ENCODE peak calls at places on chromosome 16, in seven cellular contexts. A is AG04450, G is mammary epithelial cell, D is fibroblast of the aortic adventitia, F is mucosa of descending colon, M is kidney, O is IMR-90. Z is an unnamed sample.

GRCh38 chr16:29656688-29657523 is 6.1 kb upstream of the SPN start:
- DNase-seq in A (no peak), G (no peak), D (no peak), F (no peak), M (no peak), O (no peak), Z (no peak)

GRCh38 chr16:684961-685696 is 995 bp upstream of the JMJD8 start:
- DNase-seq in A (no peak), G (no peak), D (no peak), F (peak), M (no peak), O (no peak), Z (no peak)

GRCh38 chr16:57146735-57147134 is 39.1 kb downstream of the PSME3IP1 start:
- DNase-seq in A (no peak), G (no peak), D (no peak), F (no peak), M (no peak), O (no peak), Z (no peak)

GRCh38 chr16:86251682-86252081 is 258.6 kb upstream of the FOXF1 start:
- DNase-seq in A (peak), G (no peak), D (no peak), F (no peak), M (no peak), O (peak), Z (no peak)

GRCh38 chr16:78462261-78463208 is 363.1 kb downstream of the WWOX start:
- DNase-seq in A (no peak), G (no peak), D (no peak), F (peak), M (peak), O (no peak), Z (no peak)

GRCh38 chr16:77789646-77790370 is 1.4 kb downstream of the VAT1L start:
- DNase-seq in A (no peak), G (no peak), D (peak), F (no peak), M (no peak), O (no peak), Z (no peak)

GRCh38 chr16:30622455-30623032 is 12.4 kb upstream of the ZNF689 start:
- DNase-seq in A (no peak), G (no peak), D (no peak), F (no peak), M (no peak), O (no peak), Z (no peak)

GRCh38 chr16:82063456-82064082 is 28.5 kb downstream of the HSD17B2 start:
- DNase-seq in A (no peak), G (peak), D (no peak), F (no peak), M (no peak), O (no peak), Z (no peak)

GRCh38 chr16:59988591-59988990 is 1254.5 kb upstream of the GOT2 start:
- DNase-seq in A (no peak), G (peak), D (no peak), F (no peak), M (no peak), O (no peak), Z (no peak)

GRCh38 chr16:580946-581498 is 8.8 kb upstream of the RAB40C start:
- DNase-seq in A (no peak), G (no peak), D (no peak), F (no peak), M (no peak), O (no peak), Z (no peak)

GRCh38 chr16:4472880-4473279 is 1.5 kb downstream of the NMRAL1 start:
- DNase-seq in A (no peak), G (no peak), D (no peak), F (no peak), M (no peak), O (no peak), Z (no peak)

GRCh38 chr16:12259258-12259657 is 282.7 kb downstream of the SNX29 start:
- DNase-seq in A (no peak), G (no peak), D (no peak), F (no peak), M (no peak), O (no peak), Z (no peak)

GRCh38 chr16:81318711-81319110 is 3.9 kb downstream of the GAN start:
- DNase-seq in A (no peak), G (no peak), D (no peak), F (no peak), M (no peak), O (no peak), Z (no peak)

GRCh38 chr16:14490281-14490680 is 139.8 kb downstream of the PARN start:
- DNase-seq in A (no peak), G (no peak), D (no peak), F (no peak), M (no peak), O (no peak), Z (no peak)

GRCh38 chr16:64180136-64180900 is 941.5 kb downstream of the CDH11 start:
- DNase-seq in A (no peak), G (no peak), D (no peak), F (no peak), M (no peak), O (no peak), Z (no peak)

GRCh38 chr16:57384248-57385070 is 12.2 kb downstream of the CX3CL1 start:
- DNase-seq in A (no peak), G (no peak), D (no peak), F (peak), M (no peak), O (no peak), Z (no peak)

GRCh38 chr16:86810062-86810461 is 231.7 kb downstream of the FOXL1 start:
- DNase-seq in A (no peak), G (no peak), D (no peak), F (no peak), M (no peak), O (no peak), Z (no peak)

GRCh38 chr16:56933266-56933619 is 1.3 kb downstream of the HERPUD1 start:
- DNase-seq in A (no peak), G (no peak), D (peak), F (no peak), M (no peak), O (no peak), Z (no peak)

GRCh38 chr16:72814226-72814625 is 233.7 kb downstream of the ZFHX3 start:
- DNase-seq in A (no peak), G (no peak), D (no peak), F (no peak), M (no peak), O (peak), Z (no peak)

GRCh38 chr16:65406076-65406475 is 284.2 kb upstream of the CDH11 start:
- DNase-seq in A (no peak), G (no peak), D (no peak), F (no peak), M (no peak), O (no peak), Z (no peak)

GRCh38 chr16:11597737-11598136 is 11.0 kb upstream of the LITAF start:
- DNase-seq in A (no peak), G (no peak), D (no peak), F (no peak), M (no peak), O (no peak), Z (peak)

GRCh38 chr16:35797811-35798210 is 2338.4 kb downstream of the TP53TG3F start:
- DNase-seq in A (no peak), G (no peak), D (no peak), F (no peak), M (no peak), O (no peak), Z (no peak)

GRCh38 chr16:66881014-66881417 is 701 bp downstream of the PDP2 start:
- DNase-seq in A (no peak), G (no peak), D (no peak), F (no peak), M (no peak), O (no peak), Z (no peak)

GRCh38 chr16:4344659-4345438 is 6.3 kb downstream of the PAM16 start:
- DNase-seq in A (no peak), G (no peak), D (peak), F (no peak), M (no peak), O (peak), Z (no peak)

GRCh38 chr16:49493836-49494235 is 120.2 kb downstream of the C16orf78 start:
- DNase-seq in A (no peak), G (no peak), D (no peak), F (no peak), M (peak), O (no peak), Z (no peak)

GRCh38 chr16:8720080-8720966 is 45.9 kb downstream of the ABAT start:
- DNase-seq in A (no peak), G (no peak), D (no peak), F (no peak), M (no peak), O (no peak), Z (peak)

GRCh38 chr16:22336581-22336980 is 37.8 kb downstream of the CDR2 start:
- DNase-seq in A (no peak), G (no peak), D (no peak), F (no peak), M (no peak), O (no peak), Z (no peak)

GRCh38 chr16:14172200-14172805 is 101.2 kb downstream of the MRTFB start:
- DNase-seq in A (peak), G (peak), D (peak), F (no peak), M (no peak), O (peak), Z (peak)

GRCh38 chr16:15924996-15925395 is 24.4 kb upstream of the ABCC1 start:
- DNase-seq in A (no peak), G (no peak), D (no peak), F (no peak), M (no peak), O (no peak), Z (no peak)

GRCh38 chr16:48358419-48358818 is 26.8 kb downstream of the SIAH1 start:
- DNase-seq in A (no peak), G (no peak), D (no peak), F (no peak), M (no peak), O (no peak), Z (no peak)

GRCh38 chr16:57537596-57538234 is 1.3 kb upstream of the CCDC102A start:
- DNase-seq in A (no peak), G (no peak), D (no peak), F (no peak), M (no peak), O (no peak), Z (no peak)

GRCh38 chr16:15765880-15766279 is 90.9 kb downstream of the MYH11 start:
- DNase-seq in A (no peak), G (peak), D (peak), F (no peak), M (peak), O (peak), Z (no peak)

GRCh38 chr16:16096161-16096857 is 127.0 kb downstream of the ABCC6 start:
- DNase-seq in A (peak), G (no peak), D (peak), F (peak), M (peak), O (peak), Z (peak)

GRCh38 chr16:34078697-34079096 is 619.3 kb downstream of the TP53TG3F start:
- DNase-seq in A (peak), G (peak), D (peak), F (no peak), M (no peak), O (peak), Z (peak)

DNA sequence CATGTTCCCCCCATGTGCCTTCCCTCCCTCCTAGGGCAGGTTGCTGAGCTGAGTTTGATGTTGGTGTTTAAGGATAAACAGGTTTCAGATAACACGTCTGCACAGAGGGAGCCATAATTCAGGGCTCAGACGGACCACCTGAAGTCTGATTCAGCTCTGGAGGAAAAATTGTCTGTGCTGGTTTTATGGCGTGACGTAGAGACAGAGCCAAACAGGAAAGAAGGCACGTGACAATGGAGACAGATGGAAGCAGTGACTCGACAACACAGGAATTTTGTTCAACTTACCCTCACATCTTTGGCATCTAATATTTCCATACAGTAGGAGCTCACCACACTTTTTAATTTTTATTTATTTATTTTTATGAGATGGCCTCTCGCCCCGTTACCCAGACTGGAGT is 10.7 kb upstream of the USP10 start:
- DNase-seq in A (peak), G (peak), D (peak), F (no peak), M (no peak), O (peak), Z (peak)
- H3K4me3 ChIP-seq in A (no peak), G (no peak), D (no peak), F (no peak), M (no peak), O (no peak), Z (no peak)

GRCh38 chr16:69444873-69445517 is 20.6 kb downstream of the CYB5B start:
- DNase-seq in A (no peak), G (no peak), D (peak), F (no peak), M (no peak), O (peak), Z (no peak)
- H3K4me3 ChIP-seq in A (peak), G (no peak), D (peak), F (no peak), M (peak), O (peak), Z (no peak)

GRCh38 chr16:71565812-71566700 is 10.8 kb downstream of the TAT start:
- DNase-seq in A (no peak), G (no peak), D (no peak), F (no peak), M (no peak), O (no peak), Z (no peak)
- H3K4me3 ChIP-seq in A (no peak), G (no peak), D (no peak), F (no peak), M (peak), O (peak), Z (no peak)

DNA sequence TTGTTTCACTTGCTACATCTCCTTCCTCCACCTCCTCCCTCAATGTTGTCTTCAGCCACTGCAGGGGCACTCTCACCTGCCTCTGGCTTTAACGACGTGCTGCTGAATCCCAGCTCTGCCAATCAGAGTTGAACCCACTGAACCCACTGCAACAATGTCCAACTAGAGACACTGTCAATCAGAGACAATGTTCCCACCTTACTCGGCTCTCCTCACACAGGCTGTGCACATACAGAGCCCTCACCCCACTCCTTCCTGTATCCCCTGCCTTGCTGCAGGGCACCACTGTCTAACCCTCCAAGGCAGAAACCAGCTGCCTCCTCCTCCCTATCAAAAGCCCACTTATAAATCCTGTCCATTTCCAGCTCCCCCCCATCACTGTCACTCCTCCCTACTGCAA is 58.7 kb downstream of the ANKRD11 start:
- DNase-seq in A (no peak), G (no peak), D (no peak), F (no peak), M (no peak), O (no peak), Z (no peak)
- H3K4me3 ChIP-seq in A (peak), G (no peak), D (no peak), F (no peak), M (no peak), O (no peak), Z (no peak)

GRCh38 chr16:85222151-85222863 is 110.0 kb upstream of the CIBAR2 start:
- DNase-seq in A (no peak), G (no peak), D (no peak), F (no peak), M (no peak), O (no peak), Z (no peak)
- H3K4me3 ChIP-seq in A (no peak), G (no peak), D (no peak), F (no peak), M (no peak), O (no peak), Z (no peak)

GRCh38 chr16:10385725-10386516 is at the start of gene ATF7IP2:
- DNase-seq in A (peak), G (peak), D (peak), F (peak), M (peak), O (peak), Z (peak)

GRCh38 chr16:10387378-10387681 is 1.5 kb downstream of the ATF7IP2 start:
- DNase-seq in A (no peak), G (no peak), D (no peak), F (no peak), M (no peak), O (no peak), Z (no peak)

GRCh38 chr16:10388987-10389386 is 3.1 kb downstream of the ATF7IP2 start:
- DNase-seq in A (no peak), G (no peak), D (no peak), F (no peak), M (no peak), O (no peak), Z (no peak)

GRCh38 chr16:10383626-10384025 is 2.2 kb upstream of the ATF7IP2 start:
- DNase-seq in A (no peak), G (no peak), D (no peak), F (no peak), M (no peak), O (no peak), Z (no peak)

DNA sequence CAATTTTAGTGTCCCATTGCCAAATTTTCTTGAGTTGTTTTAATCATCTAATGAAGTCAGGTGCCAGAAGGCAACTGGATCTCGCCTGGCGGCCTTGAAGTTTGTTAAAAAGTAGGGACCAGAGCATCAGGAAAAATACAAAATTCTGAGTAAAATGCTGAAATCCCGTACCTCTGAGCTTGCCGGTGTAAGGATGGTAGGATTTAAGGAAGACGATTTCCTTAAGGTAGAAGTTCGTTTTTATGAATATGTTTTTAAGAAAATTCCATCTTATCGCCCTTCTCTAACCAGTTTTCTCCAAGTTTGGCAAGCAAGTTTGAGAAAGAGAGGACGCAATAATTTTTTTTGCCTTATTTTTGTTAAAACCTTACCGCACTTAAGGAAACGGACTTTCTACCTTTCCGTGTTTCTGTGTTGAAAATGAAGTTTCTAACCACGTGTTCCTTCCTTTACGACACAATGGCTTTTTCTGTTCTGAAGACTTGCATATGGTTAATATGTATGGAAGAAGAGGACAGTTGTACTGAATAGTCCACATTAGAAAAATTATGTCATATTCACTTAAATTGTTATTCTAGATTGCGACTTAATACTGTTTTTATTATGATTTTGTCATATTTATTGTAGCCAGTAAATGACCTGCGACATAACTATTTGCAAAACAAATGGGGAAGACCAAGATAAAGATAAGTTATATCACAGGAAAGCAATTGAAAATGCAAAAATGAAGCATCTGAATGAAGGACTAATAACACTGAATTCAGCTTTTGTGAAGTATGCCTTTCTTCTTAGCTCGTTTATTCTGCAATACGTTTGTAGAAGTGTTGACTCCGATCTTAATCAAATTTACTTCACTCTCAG is 886 bp downstream of the ATF7IP2 start:
- DNase-seq in A (no peak), G (peak), D (peak), F (no peak), M (no peak), O (peak), Z (no peak)
- H3K4me3 ChIP-seq in A (peak), G (peak), D (peak), F (peak), M (peak), O (peak), Z (peak)

DNA sequence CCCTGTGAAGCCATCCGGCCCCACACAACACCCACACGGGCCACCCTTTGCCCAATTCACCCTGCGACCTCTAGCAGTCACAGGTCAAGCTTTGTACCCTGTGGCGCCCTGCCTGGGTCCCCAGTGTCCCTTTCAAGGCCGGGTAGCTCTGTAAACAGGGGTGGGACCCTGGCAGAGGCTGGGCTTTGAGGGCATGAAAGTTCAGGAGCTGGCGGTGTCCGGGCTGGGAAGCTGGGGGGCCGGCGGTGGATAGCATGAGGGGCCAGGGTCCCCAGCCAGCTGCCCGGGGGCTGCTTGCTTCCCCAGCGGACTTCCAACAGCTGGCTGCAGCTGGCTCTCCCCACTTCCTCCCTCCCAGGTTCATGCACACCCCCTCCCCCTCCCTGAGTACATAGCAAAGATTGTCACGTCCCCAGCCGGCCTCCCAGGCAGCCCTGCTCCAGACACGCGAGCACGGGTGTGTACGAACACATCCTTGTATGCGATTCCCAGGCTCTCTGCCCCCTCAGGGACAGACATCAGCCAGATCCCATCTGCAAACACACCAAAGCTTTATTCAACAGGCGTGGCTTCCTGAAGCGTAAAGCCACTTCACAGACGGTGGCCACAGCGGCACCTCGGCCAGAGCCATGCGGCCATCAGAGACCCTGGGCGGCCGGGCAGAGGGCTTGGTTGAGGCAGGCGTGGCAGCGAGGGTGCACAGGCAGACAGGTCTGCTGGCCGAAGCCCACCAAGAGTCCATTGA is 8.2 kb downstream of the NTHL1 start:
- DNase-seq in A (peak), G (no peak), D (peak), F (peak), M (peak), O (peak), Z (peak)
- H3K4me3 ChIP-seq in A (no peak), G (no peak), D (no peak), F (no peak), M (no peak), O (no peak), Z (no peak)

DNA sequence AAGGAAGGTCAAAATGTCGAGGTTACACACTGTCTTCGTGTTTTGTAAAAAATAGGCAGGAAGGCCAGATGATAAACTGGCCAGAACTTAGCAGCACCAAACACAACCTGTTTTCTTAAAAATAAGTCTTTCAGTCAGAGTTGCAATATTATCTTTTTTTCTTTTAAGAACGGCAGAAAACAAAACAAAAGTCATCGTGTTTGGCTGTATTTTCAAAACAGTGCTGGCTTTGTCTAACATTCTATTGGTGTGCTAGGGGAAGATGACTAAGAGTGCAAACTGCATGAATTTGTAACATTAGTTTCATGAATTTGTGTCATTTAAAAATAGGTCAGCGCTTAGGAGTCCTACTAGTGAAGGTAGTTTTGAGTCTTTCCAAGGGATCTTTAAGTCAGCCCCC is 5.3 kb downstream of the MAF start:
- DNase-seq in A (no peak), G (peak), D (no peak), F (no peak), M (no peak), O (no peak), Z (no peak)
- H3K4me3 ChIP-seq in A (no peak), G (no peak), D (no peak), F (no peak), M (peak), O (no peak), Z (no peak)

GRCh38 chr16:2205104-2205966 is at the start of gene MLST8:
- DNase-seq in A (peak), G (peak), D (peak), F (peak), M (peak), O (peak), Z (peak)
- H3K4me3 ChIP-seq in A (peak), G (peak), D (peak), F (peak), M (peak), O (peak), Z (peak)